ENCODE peak calls at places on chromosomes 1 and 21, in seven cellular contexts. M is A172; S is anterior cingulate cortex; T is HFF-Myc; W is psoas muscle; D is thoracic aorta; U is stimulated activated CD4-positive, alpha-beta T cell treated with anti-CD3 and anti-CD28 coated beads, Interleukin-12 subunit alpha, Interleukin-12 subunit beta, amount 100 ng/mL, for 24 hours. Z is an unnamed sample.

GRCh38 chr1:93256433-93256832 is 75.9 kb downstream of the CCDC18 start:
- DNase-seq in M (no peak), S (no peak), T (no peak), W (no peak), D (no peak), U (no peak), Z (no peak)

GRCh38 chr1:166378805-166379204 is 212.0 kb upstream of the FAM78B start:
- DNase-seq in M (no peak), S (no peak), T (no peak), W (no peak), D (no peak), U (no peak), Z (no peak)

GRCh38 chr1:27035344-27035743 is 22.7 kb upstream of the TENT5B start:
- DNase-seq in M (no peak), S (no peak), T (no peak), W (no peak), D (no peak), U (no peak), Z (no peak)

GRCh38 chr1:229001467-229001866 is 266.2 kb downstream of the RHOU start:
- DNase-seq in M (no peak), S (no peak), T (no peak), W (no peak), D (no peak), U (no peak), Z (no peak)

GRCh38 chr1:118335372-118335771 is 150.3 kb upstream of the SPAG17 start:
- DNase-seq in M (peak; percentile 40), S (no peak), T (peak; percentile 50), W (no peak), D (no peak), U (no peak), Z (no peak)

GRCh38 chr1:88609051-88609450 is 75.0 kb upstream of the PKN2 start:
- DNase-seq in M (no peak), S (no peak), T (no peak), W (no peak), D (no peak), U (no peak), Z (no peak)

GRCh38 chr1:226404063-226404903 is 3.6 kb downstream of the PARP1 start:
- DNase-seq in M (no peak), S (no peak), T (no peak), W (no peak), D (no peak), U (no peak), Z (no peak)

GRCh38 chr1:159867322-159868064 is 5.0 kb upstream of the VSIG8 start:
- DNase-seq in M (no peak), S (no peak), T (no peak), W (no peak), D (no peak), U (no peak), Z (no peak)

GRCh38 chr1:35452086-35452485 is 105.1 kb downstream of the KIAA0319L start:
- DNase-seq in M (no peak), S (peak; percentile 19), T (peak; percentile 14), W (peak; percentile 57), D (no peak), U (no peak), Z (no peak)

GRCh38 chr1:60196026-60196425 is 122.5 kb upstream of the C1orf87 start:
- DNase-seq in M (no peak), S (no peak), T (no peak), W (no peak), D (no peak), U (no peak), Z (no peak)

GRCh38 chr1:29124366-29125236 is 898 bp upstream of the TMEM200B start:
- DNase-seq in M (peak; percentile 18), S (peak; percentile 5), T (no peak), W (peak; percentile 86), D (no peak), U (peak; percentile 62), Z (peak; percentile 53)

GRCh38 chr1:228268891-228269285 is 61.0 kb downstream of the OBSCN start:
- DNase-seq in M (no peak), S (no peak), T (no peak), W (no peak), D (no peak), U (no peak), Z (no peak)

GRCh38 chr1:151009206-151009587 is 948 bp downstream of the PRUNE1 start:
- DNase-seq in M (no peak), S (no peak), T (no peak), W (no peak), D (no peak), U (no peak), Z (no peak)

GRCh38 chr1:209456878-209457277 is 126.6 kb upstream of the CAMK1G start:
- DNase-seq in M (peak; percentile 68), S (no peak), T (no peak), W (no peak), D (no peak), U (no peak), Z (no peak)

GRCh38 chr1:172411791-172412338 is 8.6 kb upstream of the C1orf105 start:
- DNase-seq in M (no peak), S (no peak), T (no peak), W (no peak), D (no peak), U (no peak), Z (no peak)

GRCh38 chr1:36157115-36157903 is 1.3 kb downstream of the MAP7D1 start:
- DNase-seq in M (no peak), S (peak; percentile 60), T (no peak), W (no peak), D (no peak), U (no peak), Z (no peak)

GRCh38 chr1:99217599-99217998 is 46.7 kb upstream of the PLPPR4 start:
- DNase-seq in M (no peak), S (no peak), T (no peak), W (no peak), D (no peak), U (no peak), Z (no peak)

GRCh38 chr1:77322061-77322900 is 40.5 kb downstream of the AK5 start:
- DNase-seq in M (peak; percentile 77), S (no peak), T (peak; percentile 17), W (no peak), D (no peak), U (no peak), Z (no peak)

GRCh38 chr1:225848044-225848955 is 33.9 kb downstream of the TMEM63A start:
- DNase-seq in M (no peak), S (peak; percentile 48), T (no peak), W (no peak), D (no peak), U (no peak), Z (no peak)

GRCh38 chr1:101388904-101389546 is 152.2 kb downstream of the S1PR1 start:
- DNase-seq in M (peak; percentile 27), S (no peak), T (no peak), W (no peak), D (no peak), U (no peak), Z (no peak)

GRCh38 chr1:32774950-32775634 is 42.1 kb downstream of the YARS1 start:
- DNase-seq in M (peak; percentile 93), S (no peak), T (peak; percentile 59), W (peak; percentile 25), D (no peak), U (no peak), Z (no peak)

GRCh38 chr1:192439373-192440025 is 122.7 kb downstream of the RGS21 start:
- DNase-seq in M (peak; percentile 95), S (no peak), T (peak; percentile 54), W (no peak), D (no peak), U (no peak), Z (no peak)

GRCh38 chr1:6033986-6034749 is 11.5 kb upstream of the KCNAB2 start:
- DNase-seq in M (no peak), S (peak; percentile 65), T (no peak), W (peak; percentile 61), D (no peak), U (peak; percentile 26), Z (no peak)

GRCh38 chr1:193102662-193103061 is 2.6 kb downstream of the GLRX2 start:
- DNase-seq in M (no peak), S (no peak), T (no peak), W (no peak), D (no peak), U (no peak), Z (no peak)

GRCh38 chr1:154745286-154745731 is 124.8 kb downstream of the KCNN3 start:
- DNase-seq in M (no peak), S (no peak), T (no peak), W (no peak), D (no peak), U (peak; percentile 45), Z (no peak)

GRCh38 chr1:59477286-59477685 is 180.4 kb downstream of the FGGY start:
- DNase-seq in M (peak; percentile 82), S (no peak), T (peak; percentile 82), W (no peak), D (no peak), U (peak; percentile 33), Z (no peak)

GRCh38 chr1:60984066-60984799 is 98.1 kb upstream of the NFIA start:
- DNase-seq in M (peak; percentile 13), S (no peak), T (no peak), W (peak; percentile 54), D (no peak), U (no peak), Z (no peak)

GRCh38 chr21:32687946-32688345 is 39.9 kb downstream of the SYNJ1 start:
- DNase-seq in M (no peak), S (no peak), T (no peak), W (no peak), D (no peak), U (no peak), Z (no peak)

GRCh38 chr1:241985787-241986186 is 13.1 kb downstream of the MAP1LC3C start:
- DNase-seq in M (peak; percentile 64), S (no peak), T (no peak), W (no peak), D (no peak), U (peak; percentile 8), Z (no peak)

GRCh38 chr1:20383631-20384030 is 93.0 kb downstream of the VWA5B1 start:
- DNase-seq in M (no peak), S (no peak), T (no peak), W (no peak), D (no peak), U (no peak), Z (no peak)

GRCh38 chr1:178238722-178239510 is 145.0 kb downstream of the RASAL2 start:
- DNase-seq in M (peak; percentile 99), S (no peak), T (peak; percentile 85), W (no peak), D (no peak), U (no peak), Z (no peak)

GRCh38 chr21:27359141-27359540 is 392.3 kb upstream of the ADAMTS5 start:
- DNase-seq in M (peak; percentile 43), S (no peak), T (peak; percentile 24), W (no peak), D (no peak), U (no peak), Z (no peak)

GRCh38 chr1:114901739-114902255 is 47.1 kb downstream of the SYCP1 start:
- DNase-seq in M (no peak), S (no peak), T (no peak), W (no peak), D (no peak), U (no peak), Z (no peak)

GRCh38 chr1:47351305-47351704 is 17.7 kb downstream of the CMPK1 start:
- DNase-seq in M (peak; percentile 16), S (no peak), T (no peak), W (no peak), D (no peak), U (no peak), Z (no peak)

Z was measured in GOT3.